ENCODE peak calls at places on chromosomes 11 and 22, in ten cellular contexts. D, C, Z, A, W, L, I, N, Y and X are unnamed samples. For H3K9me3 and H3K4me1, the result is how much of the 10 kb centered on the place peaks cover.

GRCh38 chr11:71452354-71453020 is 516 bp upstream of the NADSYN1 start:
- DNase-seq in L (peak), Y (peak), N (peak), W (peak), Z (no peak), A (peak), C (no peak), I (peak), D (no peak), X (peak)

GRCh38 chr22:36860017-36860416 is 789 bp upstream of the NCF4 start:
- DNase-seq in Y (no peak), N (no peak), I (no peak), D (no peak), C (no peak), A (no peak), L (no peak), Z (no peak), W (no peak), X (no peak)

GRCh38 chr11:118060879-118061278 is 16.0 kb upstream of the TMPRSS4 start:
- DNase-seq in Y (peak), Z (no peak), D (no peak), I (peak), N (no peak), C (no peak), A (no peak), W (peak), L (no peak), X (no peak)

GRCh38 chr11:45158210-45158644 is 11.8 kb downstream of the PRDM11 start:
- DNase-seq in Z (peak), N (peak), Y (no peak), D (no peak), A (no peak), C (no peak), L (no peak), W (no peak), I (no peak), X (no peak)

GRCh38 chr11:93089474-93090102 is 108.2 kb downstream of the SLC36A4 start:
- DNase-seq in L (no peak), W (no peak), A (no peak), N (no peak), Z (no peak), C (peak), I (peak), D (no peak), Y (no peak), X (no peak)

GRCh38 chr11:46346886-46347636 is at the start of gene DGKZ:
- DNase-seq in W (peak), D (peak), A (peak), I (peak), Z (peak), L (peak), C (peak), N (peak), Y (peak), X (peak)

GRCh38 chr22:20962491-20962945 is 4.5 kb upstream of the AIFM3 start:
- DNase-seq in Z (no peak), C (no peak), Y (no peak), W (no peak), N (no peak), I (no peak), D (no peak), A (no peak), L (no peak), X (no peak)

GRCh38 chr11:86749861-86750401 is 50.4 kb upstream of the PRSS23 start:
- DNase-seq in Z (no peak), L (no peak), A (no peak), W (no peak), C (no peak), Y (no peak), D (no peak), N (no peak), I (no peak), X (no peak)

GRCh38 chr22:29870574-29870973 is 12.4 kb upstream of the MTMR3 start:
- DNase-seq in A (no peak), Z (no peak), Y (no peak), D (no peak), C (no peak), N (no peak), W (no peak), L (no peak), I (no peak), X (no peak)

GRCh38 chr11:116445108-116446047 is 327.4 kb downstream of the BUD13 start:
- DNase-seq in N (no peak), Y (no peak), W (no peak), C (no peak), I (no peak), L (no peak), Z (no peak), D (peak), A (no peak), X (no peak)

GRCh38 chr22:38737302-38738060 is 18.3 kb downstream of the SUN2 start:
- DNase-seq in I (no peak), C (no peak), Z (no peak), A (no peak), N (peak), W (no peak), L (no peak), Y (no peak), D (no peak), X (no peak)

GRCh38 chr11:2770556-2771301 is 70.9 kb upstream of the KCNQ1OT1 start:
- DNase-seq in A (peak), L (peak), Y (peak), W (peak), D (no peak), Z (peak), C (no peak), N (peak), I (peak), X (no peak)

GRCh38 chr22:25030636-25031035 is 78.1 kb downstream of the KIAA1671 start:
- DNase-seq in D (no peak), Y (no peak), C (no peak), I (no peak), N (no peak), L (no peak), W (peak), Z (no peak), A (peak), X (no peak)

GRCh38 chr11:128692750-128693578 is 908 bp upstream of the FLI1 start:
- DNase-seq in L (no peak), N (peak), D (no peak), Y (no peak), W (peak), A (peak), Z (no peak), I (no peak), C (no peak), X (no peak)

GRCh38 chr22:44204937-44205712 is 24.4 kb downstream of the PARVG start:
- DNase-seq in W (no peak), L (no peak), N (no peak), Z (no peak), C (no peak), I (no peak), D (no peak), A (no peak), Y (peak), X (no peak)

GRCh38 chr11:114440971-114441810 is 1.9 kb downstream of the REXO2 start:
- DNase-seq in L (no peak), A (no peak), Y (no peak), D (no peak), W (no peak), N (no peak), I (no peak), C (no peak), Z (no peak), X (no peak)

GRCh38 chr11:36131719-36132349 is 157.4 kb downstream of the COMMD9 start:
- DNase-seq in N (no peak), C (no peak), I (peak), W (peak), Y (no peak), A (peak), D (peak), L (peak), Z (peak), X (peak)

GRCh38 chr22:38069372-38070249 is 12.4 kb downstream of the PICK1 start:
- DNase-seq in L (peak), D (no peak), C (no peak), A (peak), W (no peak), I (peak), Z (no peak), N (no peak), Y (peak), X (no peak)

GRCh38 chr22:42646569-42647525 is 2.3 kb downstream of the CYB5R3 start:
- DNase-seq in Y (no peak), A (peak), C (no peak), Z (peak), I (no peak), N (no peak), D (no peak), L (no peak), W (peak), X (no peak)

GRCh38 chr11:9861860-9862725 is 198.2 kb downstream of the SWAP70 start:
- DNase-seq in C (peak), Y (no peak), A (peak), D (peak), L (peak), N (no peak), Z (peak), W (peak), I (peak), X (peak)

GRCh38 chr11:117094776-117095175 is 3.5 kb downstream of the SIK3 start:
- DNase-seq in I (no peak), A (no peak), Y (no peak), L (no peak), D (no peak), N (no peak), Z (no peak), W (no peak), C (no peak), X (no peak)

GRCh38 chr11:106463154-106463553 is 385.7 kb downstream of the AASDHPPT start:
- DNase-seq in A (no peak), L (no peak), W (no peak), C (no peak), Z (no peak), D (no peak), I (no peak), Y (no peak), N (no peak), X (no peak)

GRCh38 chr22:27195104-27195503 is 537.7 kb downstream of the MIAT start:
- DNase-seq in C (no peak), L (no peak), Z (peak), Y (peak), A (no peak), D (no peak), I (peak), W (peak), N (no peak), X (no peak)

GRCh38 chr11:2800655-2801531 is 84.7 kb downstream of the CDKN1C start:
- DNase-seq in C (no peak), L (no peak), I (peak), N (peak), A (peak), Z (peak), Y (peak), W (peak), D (no peak), X (no peak)

GRCh38 chr11:64628596-64628995 is 37.6 kb downstream of the SLC22A12 start:
- DNase-seq in W (no peak), I (no peak), N (no peak), Y (no peak), D (no peak), L (no peak), A (no peak), C (no peak), Z (no peak), X (no peak)

GRCh38 chr11:72240461-72241289 is 3.3 kb downstream of the PHOX2A start:
- DNase-seq in L (no peak), A (no peak), N (no peak), C (no peak), D (no peak), Y (no peak), Z (no peak), I (no peak), W (no peak), X (no peak)

GRCh38 chr22:36197601-36198146 is 3.9 kb downstream of the APOL4 start:
- DNase-seq in I (no peak), L (peak), W (no peak), Z (peak), N (no peak), Y (no peak), A (no peak), C (no peak), D (peak), X (peak)

GRCh38 chr11:2758751-2759150 is 59.0 kb upstream of the KCNQ1OT1 start:
- DNase-seq in Z (peak), N (peak), D (no peak), A (no peak), Y (peak), L (no peak), I (no peak), W (peak), C (no peak), X (no peak)

DNA sequence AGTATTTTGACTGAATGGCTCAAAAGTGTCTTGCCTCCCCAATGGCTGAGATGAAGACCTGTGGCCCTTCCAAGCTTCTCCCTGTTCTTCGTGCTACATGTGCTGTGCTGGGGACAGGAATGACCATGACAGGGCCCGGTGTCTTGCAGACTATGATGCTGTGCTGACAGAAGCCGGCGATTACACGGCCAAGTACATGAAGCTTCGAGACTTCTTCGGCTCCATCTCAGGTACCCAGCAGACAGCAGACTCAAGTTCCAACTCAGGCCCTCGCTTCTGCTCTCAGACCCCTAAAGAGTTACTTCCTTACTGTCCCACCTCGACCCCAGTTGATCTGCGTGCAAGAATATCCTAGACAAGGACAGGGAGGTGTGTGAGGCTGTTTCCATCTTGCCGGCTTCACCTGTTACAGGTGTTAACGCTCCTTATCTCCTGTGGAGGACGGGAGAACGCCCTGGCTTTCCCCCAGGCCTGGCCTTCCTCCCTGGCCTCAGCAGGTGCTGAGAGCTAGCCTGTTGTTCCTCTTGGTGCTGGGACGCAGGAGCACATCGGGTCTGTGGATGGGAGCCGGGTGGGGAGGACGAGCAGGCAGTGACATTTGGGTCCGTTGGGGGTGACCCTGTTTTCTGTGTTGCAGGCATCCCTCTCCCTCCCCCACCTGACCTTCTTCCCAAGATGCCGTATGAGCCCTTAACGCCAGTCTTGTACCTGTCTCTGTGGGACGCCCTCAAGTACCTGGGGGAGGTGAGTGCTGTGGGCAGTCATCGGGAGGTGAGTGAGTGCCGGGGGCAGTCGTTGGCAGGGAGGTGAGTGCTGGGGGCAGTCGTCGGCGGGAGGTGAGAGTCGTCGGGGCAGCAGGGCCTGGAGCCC is 38.1 kb downstream of the GLB1L2 start:
- DNase-seq in N (peak), D (no peak), W (no peak), Z (no peak), C (no peak), A (no peak), Y (peak), L (no peak), I (no peak), X (no peak)
- H3K9me3 ChIP-seq in N (under half), D (under half), W (under half), Z (under half), C (under half), A (under half), Y (under half), L (under half), I (under half), X (under half)

GRCh38 chr11:824292-824880 is 3.3 kb upstream of the CRACR2B start:
- DNase-seq in N (no peak), Z (no peak), A (no peak), W (no peak), C (no peak), D (no peak), Y (no peak), I (no peak), L (no peak), X (no peak)
- H3K4me1 ChIP-seq in N (half or more), Z (under half), A (under half), W (under half), C (under half), D (under half), Y (half or more), I (under half), L (under half), X (under half)

DNA sequence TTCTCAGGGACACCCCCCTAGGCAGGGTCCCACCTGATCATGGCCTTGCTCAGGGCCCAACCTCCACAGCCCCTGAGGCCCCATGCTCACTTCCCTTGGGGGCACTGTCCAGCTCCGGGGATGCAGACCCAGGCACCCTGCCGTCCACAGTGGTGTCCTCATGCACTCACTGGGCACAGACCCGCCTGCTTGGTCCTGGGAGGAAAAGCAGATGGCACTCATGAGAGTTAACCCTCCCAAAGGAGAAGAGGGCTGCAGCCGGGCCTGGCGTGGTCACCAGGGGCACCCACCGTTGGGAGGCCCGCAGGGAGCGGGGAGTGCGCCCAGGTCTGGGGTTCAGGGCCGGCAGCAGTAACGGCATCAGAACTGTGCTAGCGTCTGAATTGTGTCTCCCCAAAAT is 1270.9 kb downstream of the BRD1 start:
- DNase-seq in L (no peak), Z (no peak), I (no peak), N (no peak), Y (no peak), W (no peak), A (no peak), D (no peak), C (no peak), X (no peak)
- H3K9me3 ChIP-seq in L (under half), Z (under half), I (under half), N (under half), Y (under half), W (under half), A (under half), D (under half), C (under half), X (under half)

GRCh38 chr22:46292173-46292572 is 4.5 kb upstream of the GTSE1 start:
- DNase-seq in C (no peak), L (no peak), A (no peak), Z (no peak), Y (no peak), N (no peak), W (no peak), D (no peak), I (no peak), X (no peak)
- H3K4me1 ChIP-seq in C (under half), L (under half), A (under half), Z (under half), Y (half or more), N (under half), W (under half), D (under half), I (under half), X (under half)

GRCh38 chr11:101321222-101321621 is 191.6 kb upstream of the PGR start:
- DNase-seq in A (no peak), C (no peak), W (no peak), Y (no peak), N (peak), D (no peak), Z (no peak), I (no peak), L (no peak), X (no peak)
- H3K9me3 ChIP-seq in A (under half), C (under half), W (under half), Y (under half), N (under half), D (under half), Z (under half), I (under half), L (under half), X (under half)

DNA sequence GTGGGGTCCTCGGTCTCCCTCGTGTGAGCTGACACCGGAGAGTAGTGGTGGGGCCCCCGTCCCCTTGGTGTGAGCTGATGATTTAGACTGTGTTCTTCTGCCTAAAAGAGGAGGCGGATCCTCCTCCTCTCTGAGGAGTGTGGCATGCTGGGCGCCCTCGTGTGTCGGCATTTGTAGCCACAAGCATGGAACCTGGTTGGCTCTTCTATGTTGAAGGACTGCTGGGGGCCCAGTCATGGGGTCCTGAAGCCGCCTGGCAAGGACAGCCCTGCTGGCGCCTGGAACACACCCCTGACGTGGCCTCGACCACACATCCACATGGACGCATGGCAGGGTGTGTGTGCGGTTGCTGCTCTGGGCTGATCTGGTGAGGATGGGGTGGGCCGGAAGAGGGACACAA is 50.2 kb downstream of the AP2A2 start:
- DNase-seq in W (no peak), Y (no peak), N (no peak), I (no peak), A (no peak), D (peak), L (no peak), C (no peak), Z (no peak), X (peak)
- H3K4me1 ChIP-seq in W (under half), Y (under half), N (under half), I (under half), A (under half), D (under half), L (under half), C (under half), Z (under half), X (under half)

GRCh38 chr11:100094121-100094865 is 592.8 kb upstream of the ARHGAP42 start:
- DNase-seq in D (no peak), W (no peak), I (no peak), Y (no peak), N (no peak), Z (no peak), A (no peak), L (no peak), C (no peak), X (no peak)
- H3K9me3 ChIP-seq in D (under half), W (under half), I (under half), Y (under half), N (under half), Z (under half), A (under half), L (under half), C (under half), X (under half)

DNA sequence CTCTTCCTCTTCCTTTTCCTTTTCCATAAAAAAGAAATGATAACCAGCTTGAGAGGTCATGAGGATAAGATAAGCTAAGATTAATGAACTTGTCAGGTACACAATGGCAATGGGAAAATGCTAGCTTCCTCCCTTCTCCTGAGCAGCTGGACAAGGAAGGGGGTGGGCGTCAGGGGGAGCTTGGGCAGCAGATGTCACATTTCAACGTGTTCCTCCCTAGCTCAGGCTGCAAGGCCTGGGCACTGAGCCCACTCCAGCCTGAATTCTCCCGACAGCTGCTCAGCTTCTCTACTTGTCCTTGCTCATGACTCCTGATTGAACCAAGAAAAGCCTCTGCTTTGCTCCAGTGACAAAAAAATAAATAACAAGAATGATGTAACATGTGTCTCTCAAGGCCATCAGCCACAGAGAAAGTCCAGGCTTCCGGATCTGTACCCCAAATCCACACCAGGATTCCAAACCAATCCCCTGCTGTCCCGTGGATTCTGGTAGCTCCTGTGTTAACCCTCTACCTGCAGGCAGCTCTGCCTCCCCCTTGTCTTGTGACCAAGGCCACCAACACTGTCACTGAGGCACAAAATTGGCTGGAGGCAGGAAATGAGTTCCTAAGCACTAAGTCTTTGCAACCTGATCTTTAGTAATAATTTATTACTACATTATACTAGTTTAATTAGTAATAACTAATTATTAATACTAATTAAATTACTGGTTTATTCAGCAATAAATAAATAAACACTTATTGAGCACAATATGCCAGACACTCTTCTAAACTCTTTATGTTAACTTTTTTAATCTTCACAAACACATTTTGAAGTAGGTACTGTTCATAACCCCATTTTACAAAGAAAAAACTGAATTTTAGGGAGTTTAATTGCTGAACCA is 146.5 kb downstream of the CCDC34 start:
- DNase-seq in C (no peak), W (no peak), I (no peak), Y (no peak), N (peak), A (peak), D (no peak), Z (peak), L (no peak), X (no peak)
- H3K4me1 ChIP-seq in C (under half), W (under half), I (under half), Y (under half), N (half or more), A (under half), D (under half), Z (under half), L (under half), X (under half)